ENCODE peak calls at places on chromosomes 7 and 10, in seven cellular contexts. B, L, E, W, K, J and N are unnamed samples.

GRCh38 chr10:26391701-26392695 is 46.1 kb upstream of the APBB1IP start:
- DNase-seq in E (no peak), L (no peak), W (no peak), J (no peak), B (no peak), K (peak), N (no peak)

GRCh38 chr10:112202561-112203241 is 19.1 kb upstream of the GPAM start:
- DNase-seq in B (peak), W (no peak), L (no peak), J (no peak), K (no peak), E (peak), N (peak)

GRCh38 chr10:114547466-114547865 is 110.6 kb downstream of the ABLIM1 start:
- DNase-seq in L (no peak), J (no peak), W (no peak), B (no peak), E (no peak), K (no peak), N (no peak)

GRCh38 chr10:30781571-30782542 is 152.3 kb upstream of the LYZL2 start:
- DNase-seq in L (no peak), B (no peak), K (peak), E (no peak), W (no peak), J (no peak), N (no peak)

GRCh38 chr10:16894834-16895233 is 77.6 kb upstream of the RSU1 start:
- DNase-seq in L (no peak), K (no peak), E (no peak), W (no peak), B (no peak), J (no peak), N (no peak)

GRCh38 chr10:128345331-128345730 is 219.1 kb upstream of the MKI67 start:
- DNase-seq in K (no peak), L (no peak), E (no peak), W (no peak), J (no peak), B (no peak), N (no peak)

GRCh38 chr10:8431511-8431910 is 377.0 kb downstream of the GATA3 start:
- DNase-seq in B (no peak), L (no peak), J (no peak), K (no peak), W (no peak), E (no peak), N (no peak)

GRCh38 chr7:1368150-1368681 is 91.1 kb downstream of the MICALL2 start:
- DNase-seq in L (no peak), B (no peak), W (no peak), E (no peak), J (no peak), K (peak), N (no peak)

GRCh38 chr7:975702-976473 is 539 bp upstream of the COX19 start:
- DNase-seq in J (no peak), B (no peak), K (no peak), W (no peak), L (no peak), E (no peak), N (no peak)

GRCh38 chr10:85651507-85651902 is 715.1 kb downstream of the GRID1 start:
- DNase-seq in E (no peak), J (no peak), K (no peak), L (no peak), B (no peak), W (no peak), N (no peak)

GRCh38 chr10:94042001-94042813 is 48.5 kb downstream of the PLCE1 start:
- DNase-seq in E (no peak), L (no peak), W (no peak), K (no peak), B (peak), J (no peak), N (peak)

GRCh38 chr7:20892776-20893175 is 106.1 kb upstream of the SP8 start:
- DNase-seq in W (no peak), J (no peak), E (no peak), B (no peak), L (no peak), K (no peak), N (no peak)

GRCh38 chr7:100051611-100052010 is 2.0 kb downstream of the ZSCAN21 start:
- DNase-seq in W (no peak), J (no peak), E (no peak), L (no peak), B (no peak), K (no peak), N (no peak)

GRCh38 chr10:1154531-1154930 is 98.3 kb downstream of the WDR37 start:
- DNase-seq in B (no peak), J (no peak), E (no peak), K (no peak), L (no peak), W (no peak), N (no peak)

GRCh38 chr10:133355991-133356390 is 1.8 kb downstream of the FUOM start:
- DNase-seq in K (no peak), E (no peak), W (no peak), B (no peak), L (no peak), J (no peak), N (no peak)

GRCh38 chr7:94908204-94909022 is 1.0 kb downstream of the PPP1R9A start:
- DNase-seq in K (peak), E (no peak), J (peak), B (peak), L (peak), W (no peak), N (no peak)

GRCh38 chr10:116536810-116537209 is 8.9 kb upstream of the PNLIP start:
- DNase-seq in K (no peak), J (no peak), B (no peak), E (no peak), W (no peak), L (no peak), N (no peak)